ENCODE peak calls at places on chromosomes 1 and 21, in six cellular contexts. Z, Q, Y, X, F and H are unnamed samples.

GRCh38 chr1:55225228-55225627 is 10.1 kb upstream of the USP24 start:
- DNase-seq in Z (no peak), Q (peak; percentile 44), Y (peak; percentile 69), X (no peak), F (no peak), H (no peak)

GRCh38 chr1:163248064-163248463 is 45.3 kb upstream of the RGS5 start:
- DNase-seq in Z (no peak), Q (no peak), Y (peak; percentile 5), X (no peak), F (no peak), H (no peak)

GRCh38 chr1:15344800-15345710 is 64.6 kb upstream of the EFHD2 start:
- DNase-seq in Z (no peak), Q (no peak), Y (no peak), X (no peak), F (no peak), H (no peak)

GRCh38 chr1:230878584-230878975 is 10.3 kb upstream of the C1orf198 start:
- DNase-seq in Z (no peak), Q (no peak), Y (no peak), X (no peak), F (no peak), H (peak; percentile 81)

GRCh38 chr1:23619299-23620188 is 60.2 kb upstream of the ID3 start:
- DNase-seq in Z (no peak), Q (peak; percentile 21), Y (peak; percentile 72), X (peak; percentile 79), F (peak; percentile 72), H (peak; percentile 13)

GRCh38 chr1:7145947-7146346 is 360.7 kb downstream of the CAMTA1 start:
- DNase-seq in Z (no peak), Q (no peak), Y (no peak), X (no peak), F (no peak), H (no peak)

GRCh38 chr1:239805888-239806772 is 285.6 kb upstream of the FMN2 start:
- DNase-seq in Z (no peak), Q (no peak), Y (no peak), X (no peak), F (no peak), H (no peak)

GRCh38 chr21:40976198-40977114 is 129.5 kb upstream of the DSCAM start:
- DNase-seq in Z (no peak), Q (peak; percentile 8), Y (no peak), X (no peak), F (no peak), H (no peak)

GRCh38 chr1:13825033-13825432 is 125.0 kb downstream of the PRDM2 start:
- DNase-seq in Z (no peak), Q (peak; percentile 18), Y (no peak), X (peak; percentile 12), F (no peak), H (peak; percentile 10)

GRCh38 chr1:161089938-161090337 is 580 bp upstream of the NECTIN4 start:
- DNase-seq in Z (no peak), Q (peak; percentile 61), Y (no peak), X (no peak), F (no peak), H (no peak)

GRCh38 chr1:197011614-197012013 is 34.3 kb downstream of the CFHR5 start:
- DNase-seq in Z (no peak), Q (no peak), Y (no peak), X (no peak), F (no peak), H (no peak)

DNA sequence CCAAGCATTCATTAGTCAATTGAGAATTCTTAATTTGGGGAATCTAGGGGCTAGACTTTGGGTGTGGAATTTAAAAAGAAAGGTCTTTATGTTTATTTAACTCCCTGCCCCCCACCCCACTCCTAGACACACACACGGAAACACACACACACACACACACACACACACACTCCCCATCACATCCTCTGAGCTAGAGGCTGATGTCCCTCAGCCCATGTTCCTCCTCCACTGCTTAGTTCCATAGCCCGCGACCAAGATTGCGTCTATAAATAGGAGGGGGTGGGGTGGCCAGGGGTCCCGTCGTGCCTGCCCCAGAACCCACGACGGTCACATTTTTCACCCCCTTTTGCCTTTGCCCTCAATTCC is 649 bp upstream of the KIRREL1 start:
- DNase-seq in Z (no peak), Q (no peak), Y (peak; percentile 77), X (no peak), F (no peak), H (no peak)
- H3K4me2 ChIP-seq in Z (peak overlapping the region; percentile 41), Q (peak overlapping the region; percentile 76), Y (peak overlapping the region; percentile 37), X (peak overlapping the region; percentile 54), F (peak overlapping the region; percentile 85), H (peak overlapping the region; percentile 75)

DNA sequence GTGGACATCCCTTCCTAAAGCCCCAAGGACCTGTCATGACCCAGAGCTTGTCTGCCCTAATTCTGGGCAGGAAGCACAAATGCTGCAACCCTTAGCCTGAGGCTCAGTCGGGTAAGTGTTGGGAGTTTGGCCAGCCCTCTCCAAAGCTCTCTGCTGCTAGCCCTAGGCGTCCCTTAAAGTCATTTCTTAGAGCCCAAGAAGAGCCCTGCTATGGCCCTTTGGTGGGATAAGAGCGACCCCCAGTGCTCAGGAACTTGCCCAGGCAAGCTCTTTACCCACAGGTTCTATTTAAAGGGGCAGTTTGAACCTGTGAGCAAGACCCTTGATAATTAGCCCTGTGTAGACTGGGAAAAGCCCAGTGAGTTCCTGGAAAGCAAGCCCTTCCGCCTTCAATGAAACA is 356.8 kb downstream of the RRAGC start:
- DNase-seq in Z (peak; percentile 63), Q (no peak), Y (peak; percentile 94), X (peak; percentile 87), F (peak; percentile 82), H (no peak)
- H2AK5ac ChIP-seq in Z (no peak overlapping the region), Q (no peak overlapping the region), Y (no peak overlapping the region), X (no peak overlapping the region), F (no peak overlapping the region), H (no peak overlapping the region)

GRCh38 chr1:3664700-3665375 is 12.5 kb downstream of the TP73 start:
- DNase-seq in Z (no peak), Q (no peak), Y (no peak), X (no peak), F (no peak), H (no peak)
- H3K4me2 ChIP-seq in Z (no peak overlapping the region), Q (no peak overlapping the region), Y (no peak overlapping the region), X (no peak overlapping the region), F (no peak overlapping the region), H (no peak overlapping the region)

GRCh38 chr1:170535418-170535817 is 3.5 kb downstream of the GORAB start:
- DNase-seq in Z (no peak), Q (no peak), Y (no peak), X (no peak), F (no peak), H (no peak)

GRCh38 chr1:170536924-170537551 is 5.1 kb downstream of the GORAB start:
- DNase-seq in Z (no peak), Q (no peak), Y (no peak), X (no peak), F (no peak), H (no peak)

GRCh38 chr1:170538687-170539086 is 6.7 kb downstream of the GORAB start:
- DNase-seq in Z (no peak), Q (no peak), Y (no peak), X (no peak), F (no peak), H (no peak)

GRCh38 chr1:170537798-170538503 is 6.0 kb downstream of the GORAB start:
- DNase-seq in Z (no peak), Q (no peak), Y (no peak), X (no peak), F (no peak), H (peak; percentile 73)

GRCh38 chr1:170539154-170539553 is 7.2 kb downstream of the GORAB start:
- DNase-seq in Z (no peak), Q (no peak), Y (no peak), X (no peak), F (no peak), H (no peak)
- H2AK5ac ChIP-seq in Z (no peak overlapping the region), Q (no peak overlapping the region), Y (no peak overlapping the region), X (no peak overlapping the region), F (no peak overlapping the region), H (peak overlapping the region; percentile 4)

GRCh38 chr1:199734186-199734585 is 293.3 kb upstream of the NR5A2 start:
- DNase-seq in Z (no peak), Q (no peak), Y (peak; percentile 51), X (no peak), F (no peak), H (no peak)
- H3K4me2 ChIP-seq in Z (no peak overlapping the region), Q (no peak overlapping the region), Y (no peak overlapping the region), X (no peak overlapping the region), F (no peak overlapping the region), H (peak overlapping the region; percentile 77)

DNA sequence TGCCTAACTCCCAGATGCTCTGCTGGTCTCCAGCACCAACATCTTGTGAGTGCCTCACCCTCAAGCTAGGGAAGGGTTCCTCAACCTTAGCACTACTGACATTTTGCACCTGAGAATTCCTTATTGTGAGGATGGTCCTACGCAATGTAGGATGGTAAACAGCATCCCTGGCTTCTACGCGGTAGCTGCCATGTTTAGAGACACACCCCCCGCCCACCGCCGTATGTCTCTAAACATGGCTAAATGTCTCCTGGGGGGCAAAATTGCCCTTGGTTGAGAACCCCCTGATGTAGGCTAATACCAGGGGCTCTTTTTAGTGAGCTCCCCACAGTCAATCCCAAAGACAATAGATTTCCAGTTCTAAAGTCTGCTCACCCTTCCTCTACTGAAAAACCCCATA is 2.5 kb upstream of the MAP7D1 start:
- DNase-seq in Z (no peak), Q (no peak), Y (no peak), X (no peak), F (no peak), H (no peak)
- H2AK5ac ChIP-seq in Z (no peak overlapping the region), Q (no peak overlapping the region), Y (peak overlapping the region; percentile 54), X (no peak overlapping the region), F (no peak overlapping the region), H (peak overlapping the region; percentile 62)